ENCODE peak calls at places on chromosomes 13 and 19, in five cellular contexts. W is stimulated activated CD4-positive, alpha-beta T cell treated with anti-CD3 and anti-CD28 coated beads, Interleukin-2, amount 100 ng/mL, for 48 hours; Q is AG09319; X is hepatic stellate cell; G is occipital lobe. N is an unnamed sample.

GRCh38 chr13:34567558-34567957 is 374.5 kb upstream of the NBEA start:
- DNase-seq in Q (no peak), X (no peak), W (no peak), G (no peak), N (no peak)

GRCh38 chr19:993831-994393 is 6.3 kb upstream of the GRIN3B start:
- DNase-seq in W (no peak), Q (no peak), G (no peak), X (no peak), N (no peak)

GRCh38 chr13:36146513-36147276 is 15.5 kb upstream of the DCLK1 start:
- DNase-seq in Q (no peak), W (no peak), X (no peak), G (no peak), N (no peak)

GRCh38 chr13:76481738-76482137 is 404.5 kb downstream of the KCTD12 start:
- DNase-seq in G (no peak), X (no peak), Q (no peak), W (no peak), N (no peak)

GRCh38 chr13:60178327-60178726 is 14.6 kb upstream of the DIAPH3 start:
- DNase-seq in G (no peak), W (no peak), X (no peak), Q (no peak), N (no peak)

GRCh38 chr19:10872551-10873107 is 1.3 kb downstream of the CARM1 start:
- DNase-seq in W (no peak), X (no peak), G (no peak), Q (no peak), N (no peak)

GRCh38 chr19:49196527-49197240 is 39.1 kb downstream of the TRPM4 start:
- DNase-seq in Q (no peak), G (peak; percentile 42), X (no peak), W (no peak), N (no peak)

GRCh38 chr19:15717781-15718180 is 10.0 kb upstream of the OR10H2 start:
- DNase-seq in W (no peak), G (no peak), Q (no peak), X (no peak), N (no peak)

GRCh38 chr19:55620410-55620809 is 4.0 kb downstream of the ZNF784 start:
- DNase-seq in Q (no peak), G (no peak), W (no peak), X (no peak), N (no peak)

GRCh38 chr19:38806371-38806770 is 6.4 kb downstream of the LGALS4 start:
- DNase-seq in W (no peak), Q (no peak), X (no peak), G (no peak), N (no peak)

GRCh38 chr19:8640402-8641004 is 10.1 kb downstream of the NFILZ start:
- DNase-seq in X (no peak), G (no peak), Q (no peak), W (no peak), N (no peak)

GRCh38 chr13:46170687-46171086 is 11.3 kb downstream of the LCP1 start:
- DNase-seq in W (no peak), G (no peak), Q (no peak), X (no peak), N (no peak)

GRCh38 chr13:30373727-30374126 is 48.6 kb upstream of the UBE2L5 start:
- DNase-seq in G (no peak), W (no peak), Q (no peak), X (no peak), N (no peak)

GRCh38 chr13:48302920-48303330 is 626 bp upstream of the RB1 start:
- DNase-seq in X (no peak), W (no peak), G (no peak), Q (peak; percentile 5), N (no peak)

GRCh38 chr13:72505376-72505775 is 222.1 kb downstream of the MZT1 start:
- DNase-seq in Q (no peak), W (no peak), G (no peak), X (no peak), N (no peak)

GRCh38 chr13:50699874-50700663 is 143.4 kb downstream of the DLEU7 start:
- DNase-seq in G (no peak), Q (no peak), X (no peak), W (no peak), N (no peak)

GRCh38 chr19:12782424-12783225 is 7.3 kb upstream of the HOOK2 start:
- DNase-seq in Q (peak; percentile 70), G (peak; percentile 89), W (peak; percentile 90), X (peak; percentile 78), N (peak; percentile 91)

GRCh38 chr13:106318941-106319411 is 216.5 kb downstream of the EFNB2 start:
- DNase-seq in G (no peak), W (no peak), Q (peak; percentile 10), X (no peak), N (peak; percentile 42)

GRCh38 chr19:40054632-40055031 is 1.4 kb downstream of the ZNF780B start:
- DNase-seq in Q (no peak), G (no peak), X (no peak), W (no peak), N (no peak)